ENCODE peak calls at places on chromosomes 13 and 19, in four cellular contexts. X, C, R and S are unnamed samples.

GRCh38 chr13:26964278-26965057 is 203.9 kb upstream of the GPR12 start:
- DNase-seq in X (peak), C (no peak), R (no peak), S (no peak)

GRCh38 chr13:38630780-38631179 is 56.1 kb upstream of the FREM2 start:
- DNase-seq in X (no peak), C (no peak), R (no peak), S (peak)

GRCh38 chr13:33884506-33885221 is 66.7 kb downstream of the RFC3 start:
- DNase-seq in X (no peak), C (no peak), R (no peak), S (no peak)

GRCh38 chr13:79128158-79128557 is 277.9 kb downstream of the RBM26 start:
- DNase-seq in X (no peak), C (peak), R (no peak), S (peak)

GRCh38 chr13:34044041-34044440 is 226.1 kb downstream of the RFC3 start:
- DNase-seq in X (no peak), C (peak), R (no peak), S (peak)

GRCh38 chr13:23956106-23956505 is 58.8 kb upstream of the C1QTNF9B start:
- DNase-seq in X (no peak), C (peak), R (peak), S (peak)

GRCh38 chr19:43316591-43317319 is 36.7 kb upstream of the CD177 start:
- DNase-seq in X (no peak), C (no peak), R (peak), S (peak)

GRCh38 chr19:15251749-15252397 is 19.6 kb upstream of the EPHX3 start:
- DNase-seq in X (peak), C (peak), R (peak), S (peak)

GRCh38 chr13:43787518-43787891 is 733 bp upstream of the ENOX1 start:
- DNase-seq in X (no peak), C (peak), R (no peak), S (no peak)

GRCh38 chr13:37011788-37012187 is 11.2 kb downstream of the EXOSC8 start:
- DNase-seq in X (no peak), C (no peak), R (no peak), S (no peak)

GRCh38 chr19:13150919-13151604 is 851 bp downstream of the IER2 start:
- DNase-seq in X (peak), C (no peak), R (no peak), S (no peak)

GRCh38 chr13:67506407-67506806 is 276.3 kb upstream of the PCDH9 start:
- DNase-seq in X (no peak), C (no peak), R (no peak), S (no peak)

GRCh38 chr19:5941673-5942072 is 27.6 kb downstream of the CAPS start:
- DNase-seq in X (no peak), C (no peak), R (no peak), S (no peak)

GRCh38 chr13:85608255-85608829 is 190.9 kb downstream of the SLITRK6 start:
- DNase-seq in X (no peak), C (no peak), R (no peak), S (no peak)

GRCh38 chr13:70893832-70894231 is 785.6 kb upstream of the KLHL1 start:
- DNase-seq in X (no peak), C (peak), R (no peak), S (no peak)

GRCh38 chr19:53012006-53012405 is 1.7 kb upstream of the ERVV-1 start:
- DNase-seq in X (no peak), C (no peak), R (no peak), S (no peak)

GRCh38 chr19:33904681-33905080 is 108.0 kb downstream of the KCTD15 start:
- DNase-seq in X (peak), C (peak), R (no peak), S (peak)

GRCh38 chr19:3186891-3187661 is 1.3 kb downstream of the NCLN start:
- DNase-seq in X (no peak), C (no peak), R (peak), S (no peak)

GRCh38 chr13:113952151-113952982 is 21.5 kb downstream of the C13orf46 start:
- DNase-seq in X (no peak), C (no peak), R (no peak), S (no peak)

GRCh38 chr13:113952983-113953520 is 20.8 kb downstream of the C13orf46 start:
- DNase-seq in X (no peak), C (no peak), R (no peak), S (no peak)

GRCh38 chr13:113950451-113951245 is 23.2 kb downstream of the C13orf46 start:
- DNase-seq in X (no peak), C (no peak), R (no peak), S (no peak)

GRCh38 chr13:113949546-113949945 is 24.3 kb downstream of the C13orf46 start:
- DNase-seq in X (no peak), C (no peak), R (no peak), S (no peak)

GRCh38 chr13:113951246-113951999 is 22.5 kb downstream of the C13orf46 start:
- DNase-seq in X (peak), C (peak), R (peak), S (peak)
- H3K4me3 ChIP-seq in X (no peak), C (no peak), R (no peak), S (no peak)

GRCh38 chr19:57641715-57642234 is 8.8 kb downstream of the ZNF211 start:
- DNase-seq in X (no peak), C (no peak), R (no peak), S (no peak)

GRCh38 chr19:57643734-57644133 is 10.8 kb downstream of the ZNF211 start:
- DNase-seq in X (no peak), C (no peak), R (no peak), S (no peak)

GRCh38 chr19:57648336-57649003 is 15.5 kb downstream of the ZNF211 start:
- DNase-seq in X (no peak), C (no peak), R (no peak), S (no peak)

GRCh38 chr19:57637379-57637778 is 4.4 kb downstream of the ZNF211 start:
- DNase-seq in X (no peak), C (no peak), R (no peak), S (no peak)

DNA sequence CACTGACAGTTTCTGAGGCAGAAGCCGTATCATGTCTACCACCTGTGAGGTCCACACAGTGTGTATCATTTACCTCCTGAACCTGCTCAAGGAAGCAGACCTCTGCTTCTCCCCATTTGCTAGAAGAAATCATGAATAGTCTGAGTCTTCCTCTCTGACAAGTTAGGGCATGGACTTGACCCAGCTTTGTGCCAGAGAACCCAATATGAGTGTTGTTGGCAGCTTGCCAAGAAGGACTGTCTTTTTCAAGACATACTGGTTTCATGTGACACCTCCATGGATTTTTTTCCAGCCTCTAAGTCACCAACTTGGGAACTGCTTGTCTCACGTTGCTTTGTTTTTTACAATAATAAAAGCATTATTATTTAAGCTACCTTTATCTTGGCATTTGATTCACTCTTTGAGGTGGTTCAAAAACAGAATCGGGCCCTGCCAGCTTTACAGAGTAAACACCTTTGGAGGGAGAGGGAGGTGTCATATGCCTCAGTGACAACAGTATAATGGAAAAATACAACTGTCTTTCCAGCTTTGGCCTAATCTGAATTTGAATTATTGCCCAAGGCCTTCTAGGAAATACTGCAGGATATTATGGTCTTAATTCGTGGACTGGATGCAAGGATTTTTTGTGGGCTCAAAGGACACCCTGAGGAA is 9.6 kb downstream of the ZNF211 start:
- DNase-seq in X (no peak), C (no peak), R (no peak), S (peak)
- H3K4me3 ChIP-seq in X (no peak), C (no peak), R (no peak), S (no peak)

GRCh38 chr19:18683955-18684641 is 618 bp downstream of the CRTC1 start:
- DNase-seq in X (no peak), C (no peak), R (no peak), S (no peak)

GRCh38 chr19:18682807-18683108 is 722 bp upstream of the CRTC1 start:
- DNase-seq in X (no peak), C (no peak), R (no peak), S (no peak)

GRCh38 chr19:18685597-18686164 is 2.2 kb downstream of the CRTC1 start:
- DNase-seq in X (no peak), C (no peak), R (no peak), S (no peak)

GRCh38 chr19:18683109-18683954 is at the start of gene CRTC1:
- DNase-seq in X (peak), C (peak), R (peak), S (peak)

GRCh38 chr19:18684642-18684993 is 1.1 kb downstream of the CRTC1 start:
- DNase-seq in X (no peak), C (no peak), R (no peak), S (no peak)
- H3K4me3 ChIP-seq in X (no peak), C (no peak), R (no peak), S (no peak)

GRCh38 chr19:23799321-23799720 is 40.6 kb upstream of the ZNF681 start:
- DNase-seq in X (peak), C (no peak), R (no peak), S (no peak)
- H3K4me3 ChIP-seq in X (no peak), C (no peak), R (no peak), S (no peak)